ENCODE peak calls at places on chromosomes 3 and 15, in five cellular contexts. K is thoracic aorta; X is ovary; B is activated T-cell treated with anti-CD3 and anti-CD28 coated beads for 4 hours; S is stimulated activated CD4-positive, alpha-beta T cell treated with anti-CD3 and anti-CD28 coated beads, Interleukin-15, amount 100 ng/mL, for 24 hours. H is an unnamed sample.

GRCh38 chr15:98755138-98755537 is 106.8 kb downstream of the IGF1R start:
- DNase-seq in K (no peak), X (no peak), B (no peak), S (no peak), H (no peak)

GRCh38 chr15:59327942-59328341 is 44.7 kb downstream of the MYO1E start:
- DNase-seq in K (no peak), X (no peak), B (no peak), S (no peak), H (no peak)

GRCh38 chr3:59766165-59766872 is 716.5 kb upstream of the CFAP20DC start:
- DNase-seq in K (no peak), X (no peak), B (no peak), S (no peak), H (no peak)

GRCh38 chr15:87369269-87369668 is 887.3 kb downstream of the NTRK3 start:
- DNase-seq in K (no peak), X (no peak), B (no peak), S (no peak), H (no peak)

GRCh38 chr15:87045741-87046140 is 966.1 kb downstream of the AGBL1 start:
- DNase-seq in K (no peak), X (no peak), B (no peak), S (no peak), H (no peak)

GRCh38 chr15:48578965-48579364 is 66.5 kb downstream of the FBN1 start:
- DNase-seq in K (no peak), X (no peak), B (no peak), S (no peak), H (no peak)

GRCh38 chr3:158453004-158453403 is 118.0 kb upstream of the MLF1 start:
- DNase-seq in K (no peak), X (no peak), B (no peak), S (no peak), H (no peak)

GRCh38 chr3:96931491-96931890 is 117.1 kb downstream of the EPHA6 start:
- DNase-seq in K (no peak), X (no peak), B (no peak), S (no peak), H (no peak)

GRCh38 chr3:14472471-14473351 is 67.4 kb downstream of the GRIP2 start:
- DNase-seq in K (no peak), X (peak), B (no peak), S (peak), H (no peak)

GRCh38 chr3:171835116-171835515 is 8.0 kb upstream of the TMEM212 start:
- DNase-seq in K (no peak), X (no peak), B (no peak), S (no peak), H (no peak)

GRCh38 chr15:91593081-91593480 is 260.4 kb upstream of the SLCO3A1 start:
- DNase-seq in K (no peak), X (no peak), B (no peak), S (no peak), H (no peak)

GRCh38 chr3:36774072-36774471 is 9.7 kb upstream of the DCLK3 start:
- DNase-seq in K (no peak), X (no peak), B (no peak), S (no peak), H (no peak)

GRCh38 chr3:122295286-122295685 is 29.8 kb upstream of the CSTA start:
- DNase-seq in K (no peak), X (no peak), B (no peak), S (no peak), H (no peak)

GRCh38 chr3:136836511-136837156 is 17.7 kb downstream of the SLC35G2 start:
- DNase-seq in K (no peak), X (no peak), B (no peak), S (no peak), H (no peak)

GRCh38 chr3:115388825-115389224 is 234.5 kb upstream of the GAP43 start:
- DNase-seq in K (no peak), X (no peak), B (no peak), S (no peak), H (no peak)

GRCh38 chr3:100047455-100048141 is 66.7 kb downstream of the FILIP1L start:
- DNase-seq in K (no peak), X (no peak), B (no peak), S (peak), H (no peak)

GRCh38 chr3:165156757-165157156 is 39.4 kb downstream of the SLITRK3 start:
- DNase-seq in K (no peak), X (no peak), B (no peak), S (no peak), H (no peak)

GRCh38 chr15:64443747-64444621 is 16.4 kb upstream of the ZNF609 start:
- DNase-seq in K (no peak), X (no peak), B (no peak), S (no peak), H (no peak)

GRCh38 chr3:63869929-63870328 is 6.3 kb downstream of the ATXN7 start:
- DNase-seq in K (no peak), X (no peak), B (no peak), S (no peak), H (no peak)

GRCh38 chr15:40511093-40511471 is 40.3 kb downstream of the CHST14 start:
- DNase-seq in K (no peak), X (no peak), B (no peak), S (peak), H (peak)

H was measured in naive thymus-derived CD8-positive, alpha-beta T cell.